ENCODE peak calls at places on chromosomes 2 and 18, in six cellular contexts. One of them, this sample, is unnamed.
A peak's percentile ranks its signal among the peaks of the same experiment; 100 is the strongest.

GRCh38 chr18:5542393-5543035 is 1.3 kb downstream of the EPB41L3 start:
- DNase-seq in cardiac muscle cell: peak; percentile 43
- DNase-seq in hepatocyte: peak; percentile 23
- DNase-seq in globus pallidus: no peak
- DNase-seq in NB4: peak; percentile 1
- DNase-seq in stimulated activated CD4-positive, alpha-beta T cell treated with anti-CD3 and anti-CD28 coated beads, Interleukin-15, amount 100 ng/mL, for 1 hour: no peak
- DNase-seq in this sample: peak; percentile 18

GRCh38 chr2:69789129-69789528 is 40.3 kb upstream of the GMCL1 start:
- DNase-seq in hepatocyte: peak; percentile 81
- DNase-seq in stimulated activated CD4-positive, alpha-beta T cell treated with anti-CD3 and anti-CD28 coated beads, Interleukin-15, amount 100 ng/mL, for 1 hour: no peak
- DNase-seq in cardiac muscle cell: peak; percentile 82
- DNase-seq in NB4: no peak
- DNase-seq in globus pallidus: no peak
- DNase-seq in this sample: no peak

GRCh38 chr2:146241023-146241422 is 1603.8 kb upstream of the ACVR2A start:
- DNase-seq in stimulated activated CD4-positive, alpha-beta T cell treated with anti-CD3 and anti-CD28 coated beads, Interleukin-15, amount 100 ng/mL, for 1 hour: no peak
- DNase-seq in hepatocyte: no peak
- DNase-seq in NB4: no peak
- DNase-seq in cardiac muscle cell: no peak
- DNase-seq in globus pallidus: no peak
- DNase-seq in this sample: peak; percentile 86

GRCh38 chr2:86044045-86044444 is 61.6 kb downstream of the POLR1A start:
- DNase-seq in stimulated activated CD4-positive, alpha-beta T cell treated with anti-CD3 and anti-CD28 coated beads, Interleukin-15, amount 100 ng/mL, for 1 hour: no peak
- DNase-seq in cardiac muscle cell: no peak
- DNase-seq in hepatocyte: no peak
- DNase-seq in globus pallidus: no peak
- DNase-seq in NB4: no peak
- DNase-seq in this sample: no peak

GRCh38 chr18:36714476-36714875 is 114.3 kb downstream of the TPGS2 start:
- DNase-seq in cardiac muscle cell: no peak
- DNase-seq in globus pallidus: no peak
- DNase-seq in stimulated activated CD4-positive, alpha-beta T cell treated with anti-CD3 and anti-CD28 coated beads, Interleukin-15, amount 100 ng/mL, for 1 hour: no peak
- DNase-seq in hepatocyte: no peak
- DNase-seq in NB4: no peak
- DNase-seq in this sample: no peak

GRCh38 chr2:96267159-96267971 is 1.3 kb downstream of the CIAO1 start:
- DNase-seq in hepatocyte: peak; percentile 69
- DNase-seq in stimulated activated CD4-positive, alpha-beta T cell treated with anti-CD3 and anti-CD28 coated beads, Interleukin-15, amount 100 ng/mL, for 1 hour: peak; percentile 32
- DNase-seq in globus pallidus: no peak
- DNase-seq in NB4: peak; percentile 83
- DNase-seq in cardiac muscle cell: peak; percentile 28
- DNase-seq in this sample: peak; percentile 55

GRCh38 chr2:191927319-191927867 is 80.5 kb upstream of the CAVIN2 start:
- DNase-seq in stimulated activated CD4-positive, alpha-beta T cell treated with anti-CD3 and anti-CD28 coated beads, Interleukin-15, amount 100 ng/mL, for 1 hour: no peak
- DNase-seq in globus pallidus: no peak
- DNase-seq in cardiac muscle cell: peak; percentile 84
- DNase-seq in hepatocyte: no peak
- DNase-seq in NB4: no peak
- DNase-seq in this sample: no peak

GRCh38 chr18:58223717-58224424 is 179.8 kb downstream of the NEDD4L start:
- DNase-seq in globus pallidus: no peak
- DNase-seq in cardiac muscle cell: peak; percentile 78
- DNase-seq in hepatocyte: peak; percentile 84
- DNase-seq in NB4: no peak
- DNase-seq in stimulated activated CD4-positive, alpha-beta T cell treated with anti-CD3 and anti-CD28 coated beads, Interleukin-15, amount 100 ng/mL, for 1 hour: no peak
- DNase-seq in this sample: no peak

GRCh38 chr2:63053889-63054725 is 3.5 kb downstream of the OTX1 start:
- DNase-seq in stimulated activated CD4-positive, alpha-beta T cell treated with anti-CD3 and anti-CD28 coated beads, Interleukin-15, amount 100 ng/mL, for 1 hour: no peak
- DNase-seq in cardiac muscle cell: no peak
- DNase-seq in NB4: no peak
- DNase-seq in hepatocyte: peak; percentile 13
- DNase-seq in globus pallidus: no peak
- DNase-seq in this sample: no peak

GRCh38 chr2:2796207-2796606 is 465.1 kb upstream of the MYT1L start:
- DNase-seq in globus pallidus: no peak
- DNase-seq in stimulated activated CD4-positive, alpha-beta T cell treated with anti-CD3 and anti-CD28 coated beads, Interleukin-15, amount 100 ng/mL, for 1 hour: no peak
- DNase-seq in NB4: no peak
- DNase-seq in hepatocyte: no peak
- DNase-seq in cardiac muscle cell: no peak
- DNase-seq in this sample: no peak

GRCh38 chr2:236290742-236291425 is 26.7 kb upstream of the ASB18 start:
- DNase-seq in NB4: no peak
- DNase-seq in hepatocyte: no peak
- DNase-seq in cardiac muscle cell: no peak
- DNase-seq in globus pallidus: no peak
- DNase-seq in stimulated activated CD4-positive, alpha-beta T cell treated with anti-CD3 and anti-CD28 coated beads, Interleukin-15, amount 100 ng/mL, for 1 hour: no peak
- DNase-seq in this sample: no peak

GRCh38 chr18:61972389-61973264 is 79.8 kb upstream of the RNF152 start:
- DNase-seq in hepatocyte: no peak
- DNase-seq in globus pallidus: no peak
- DNase-seq in stimulated activated CD4-positive, alpha-beta T cell treated with anti-CD3 and anti-CD28 coated beads, Interleukin-15, amount 100 ng/mL, for 1 hour: no peak
- DNase-seq in NB4: peak; percentile 66
- DNase-seq in cardiac muscle cell: no peak
- DNase-seq in this sample: peak; percentile 96

GRCh38 chr2:69703189-69703588 is 38.7 kb upstream of the ANXA4 start:
- DNase-seq in cardiac muscle cell: peak; percentile 15
- DNase-seq in hepatocyte: no peak
- DNase-seq in NB4: peak; percentile 88
- DNase-seq in globus pallidus: no peak
- DNase-seq in stimulated activated CD4-positive, alpha-beta T cell treated with anti-CD3 and anti-CD28 coated beads, Interleukin-15, amount 100 ng/mL, for 1 hour: no peak
- DNase-seq in this sample: peak; percentile 97

GRCh38 chr2:61604433-61604832 is 66.3 kb upstream of the XPO1 start:
- DNase-seq in globus pallidus: no peak
- DNase-seq in hepatocyte: no peak
- DNase-seq in stimulated activated CD4-positive, alpha-beta T cell treated with anti-CD3 and anti-CD28 coated beads, Interleukin-15, amount 100 ng/mL, for 1 hour: no peak
- DNase-seq in NB4: no peak
- DNase-seq in cardiac muscle cell: no peak
- DNase-seq in this sample: no peak

GRCh38 chr2:78293768-78294167 is 731.7 kb upstream of the REG3G start:
- DNase-seq in cardiac muscle cell: no peak
- DNase-seq in stimulated activated CD4-positive, alpha-beta T cell treated with anti-CD3 and anti-CD28 coated beads, Interleukin-15, amount 100 ng/mL, for 1 hour: no peak
- DNase-seq in hepatocyte: no peak
- DNase-seq in globus pallidus: no peak
- DNase-seq in NB4: no peak
- DNase-seq in this sample: peak; percentile 56

GRCh38 chr2:101559576-101559975 is 84.7 kb upstream of the RFX8 start:
- DNase-seq in hepatocyte: no peak
- DNase-seq in stimulated activated CD4-positive, alpha-beta T cell treated with anti-CD3 and anti-CD28 coated beads, Interleukin-15, amount 100 ng/mL, for 1 hour: no peak
- DNase-seq in globus pallidus: no peak
- DNase-seq in cardiac muscle cell: peak; percentile 69
- DNase-seq in NB4: no peak
- DNase-seq in this sample: no peak

GRCh38 chr18:45291616-45292612 is 323.4 kb upstream of the SLC14A2 start:
- DNase-seq in hepatocyte: peak; percentile 51
- DNase-seq in cardiac muscle cell: peak; percentile 18
- DNase-seq in stimulated activated CD4-positive, alpha-beta T cell treated with anti-CD3 and anti-CD28 coated beads, Interleukin-15, amount 100 ng/mL, for 1 hour: no peak
- DNase-seq in globus pallidus: no peak
- DNase-seq in NB4: peak; percentile 40
- DNase-seq in this sample: peak; percentile 73

GRCh38 chr2:42342061-42342794 is 18.8 kb downstream of the COX7A2L start:
- DNase-seq in NB4: peak; percentile 43
- DNase-seq in hepatocyte: peak; percentile 64
- DNase-seq in cardiac muscle cell: peak; percentile 82
- DNase-seq in stimulated activated CD4-positive, alpha-beta T cell treated with anti-CD3 and anti-CD28 coated beads, Interleukin-15, amount 100 ng/mL, for 1 hour: no peak
- DNase-seq in globus pallidus: no peak
- DNase-seq in this sample: no peak

GRCh38 chr2:73952499-73953446 is 26.1 kb downstream of the DGUOK start:
- DNase-seq in cardiac muscle cell: peak; percentile 62
- DNase-seq in NB4: peak; percentile 68
- DNase-seq in globus pallidus: peak; percentile 58
- DNase-seq in stimulated activated CD4-positive, alpha-beta T cell treated with anti-CD3 and anti-CD28 coated beads, Interleukin-15, amount 100 ng/mL, for 1 hour: no peak
- DNase-seq in hepatocyte: no peak
- DNase-seq in this sample: peak; percentile 91

GRCh38 chr2:68196120-68196716 is 38.5 kb downstream of the PNO1 start:
- DNase-seq in hepatocyte: peak; percentile 40
- DNase-seq in NB4: peak; percentile 72
- DNase-seq in globus pallidus: peak; percentile 26
- DNase-seq in cardiac muscle cell: no peak
- DNase-seq in stimulated activated CD4-positive, alpha-beta T cell treated with anti-CD3 and anti-CD28 coated beads, Interleukin-15, amount 100 ng/mL, for 1 hour: no peak
- DNase-seq in this sample: peak; percentile 15

GRCh38 chr2:236309669-236310029 is 45.4 kb upstream of the ASB18 start:
- DNase-seq in cardiac muscle cell: peak; percentile 34
- DNase-seq in hepatocyte: peak; percentile 52
- DNase-seq in NB4: peak; percentile 35
- DNase-seq in stimulated activated CD4-positive, alpha-beta T cell treated with anti-CD3 and anti-CD28 coated beads, Interleukin-15, amount 100 ng/mL, for 1 hour: no peak
- DNase-seq in globus pallidus: no peak
- DNase-seq in this sample: no peak

GRCh38 chr2:135925571-135925970 is 49.3 kb upstream of the MCM6 start:
- DNase-seq in cardiac muscle cell: peak; percentile 10
- DNase-seq in hepatocyte: no peak
- DNase-seq in stimulated activated CD4-positive, alpha-beta T cell treated with anti-CD3 and anti-CD28 coated beads, Interleukin-15, amount 100 ng/mL, for 1 hour: no peak
- DNase-seq in globus pallidus: no peak
- DNase-seq in NB4: no peak
- DNase-seq in this sample: no peak

GRCh38 chr2:65435625-65436168 is 3.3 kb upstream of the SPRED2 start:
- DNase-seq in globus pallidus: peak; percentile 83
- DNase-seq in stimulated activated CD4-positive, alpha-beta T cell treated with anti-CD3 and anti-CD28 coated beads, Interleukin-15, amount 100 ng/mL, for 1 hour: peak; percentile 42
- DNase-seq in cardiac muscle cell: peak; percentile 93
- DNase-seq in hepatocyte: peak; percentile 93
- DNase-seq in NB4: peak; percentile 90
- DNase-seq in this sample: peak; percentile 57

GRCh38 chr2:237433920-237434319 is 20.0 kb upstream of the COL6A3 start:
- DNase-seq in NB4: no peak
- DNase-seq in cardiac muscle cell: no peak
- DNase-seq in stimulated activated CD4-positive, alpha-beta T cell treated with anti-CD3 and anti-CD28 coated beads, Interleukin-15, amount 100 ng/mL, for 1 hour: no peak
- DNase-seq in globus pallidus: no peak
- DNase-seq in hepatocyte: no peak
- DNase-seq in this sample: no peak

GRCh38 chr2:173456960-173457359 is 102.3 kb downstream of the CDCA7 start:
- DNase-seq in cardiac muscle cell: no peak
- DNase-seq in globus pallidus: no peak
- DNase-seq in stimulated activated CD4-positive, alpha-beta T cell treated with anti-CD3 and anti-CD28 coated beads, Interleukin-15, amount 100 ng/mL, for 1 hour: no peak
- DNase-seq in hepatocyte: no peak
- DNase-seq in NB4: no peak
- DNase-seq in this sample: no peak

GRCh38 chr2:2506536-2506935 is 175.5 kb upstream of the MYT1L start:
- DNase-seq in NB4: no peak
- DNase-seq in stimulated activated CD4-positive, alpha-beta T cell treated with anti-CD3 and anti-CD28 coated beads, Interleukin-15, amount 100 ng/mL, for 1 hour: no peak
- DNase-seq in globus pallidus: no peak
- DNase-seq in cardiac muscle cell: no peak
- DNase-seq in hepatocyte: no peak
- DNase-seq in this sample: no peak

GRCh38 chr18:79937103-79937860 is 14.2 kb downstream of the SLC66A2 start:
- DNase-seq in cardiac muscle cell: no peak
- DNase-seq in hepatocyte: no peak
- DNase-seq in globus pallidus: no peak
- DNase-seq in NB4: no peak
- DNase-seq in stimulated activated CD4-positive, alpha-beta T cell treated with anti-CD3 and anti-CD28 coated beads, Interleukin-15, amount 100 ng/mL, for 1 hour: no peak
- DNase-seq in this sample: no peak

GRCh38 chr2:177072069-177072468 is 140.5 kb upstream of the HNRNPA3 start:
- DNase-seq in cardiac muscle cell: peak; percentile 0
- DNase-seq in globus pallidus: no peak
- DNase-seq in hepatocyte: peak; percentile 16
- DNase-seq in stimulated activated CD4-positive, alpha-beta T cell treated with anti-CD3 and anti-CD28 coated beads, Interleukin-15, amount 100 ng/mL, for 1 hour: no peak
- DNase-seq in NB4: no peak
- DNase-seq in this sample: no peak

GRCh38 chr18:67300498-67300897 is 216.0 kb downstream of the DSEL start:
- DNase-seq in hepatocyte: no peak
- DNase-seq in stimulated activated CD4-positive, alpha-beta T cell treated with anti-CD3 and anti-CD28 coated beads, Interleukin-15, amount 100 ng/mL, for 1 hour: no peak
- DNase-seq in NB4: peak; percentile 45
- DNase-seq in globus pallidus: no peak
- DNase-seq in cardiac muscle cell: no peak
- DNase-seq in this sample: no peak

GRCh38 chr18:54607213-54607934 is 16.3 kb downstream of the DYNAP start:
- DNase-seq in globus pallidus: no peak
- DNase-seq in stimulated activated CD4-positive, alpha-beta T cell treated with anti-CD3 and anti-CD28 coated beads, Interleukin-15, amount 100 ng/mL, for 1 hour: no peak
- DNase-seq in hepatocyte: peak; percentile 40
- DNase-seq in NB4: peak; percentile 42
- DNase-seq in cardiac muscle cell: peak; percentile 21
- DNase-seq in this sample: peak; percentile 45

GRCh38 chr2:30569991-30570390 is 122.9 kb downstream of the LCLAT1 start:
- DNase-seq in globus pallidus: no peak
- DNase-seq in NB4: no peak
- DNase-seq in hepatocyte: no peak
- DNase-seq in stimulated activated CD4-positive, alpha-beta T cell treated with anti-CD3 and anti-CD28 coated beads, Interleukin-15, amount 100 ng/mL, for 1 hour: no peak
- DNase-seq in cardiac muscle cell: no peak
- DNase-seq in this sample: no peak

This sample was measured in MV-4-11.